ENCODE peak calls at places on chromosomes 7 and 10, in six cellular contexts. L is activated T-cell treated with anti-CD3 and anti-CD28 coated beads, Interleukin-2, amount 50 U/mL, for 1 hour; H is NB4; F is GM13976; X is left lobe of liver; S is cardiac muscle cell. M is an unnamed sample.

GRCh38 chr7:130880668-130881067 is 146.7 kb upstream of the KLF14 start:
- DNase-seq in L (no peak), H (peak; percentile 50), F (no peak), X (no peak), S (no peak), M (no peak)

GRCh38 chr7:112887-113286 is 79.5 kb upstream of the FAM20C start:
- DNase-seq in L (no peak), H (peak; percentile 79), F (no peak), X (no peak), S (no peak), M (no peak)

GRCh38 chr7:140176271-140176701 is 497 bp downstream of the KDM7A start:
- DNase-seq in L (no peak), H (peak; percentile 47), F (peak; percentile 40), X (peak; percentile 53), S (peak; percentile 45), M (peak; percentile 20)

GRCh38 chr10:35834916-35835499 is 192.9 kb upstream of the FZD8 start:
- DNase-seq in L (no peak), H (no peak), F (no peak), X (no peak), S (no peak), M (no peak)

GRCh38 chr10:61313460-61313859 is 139.7 kb downstream of the TMEM26 start:
- DNase-seq in L (no peak), H (no peak), F (no peak), X (no peak), S (no peak), M (no peak)

GRCh38 chr10:132187421-132188138 is 832 bp downstream of the DPYSL4 start:
- DNase-seq in L (no peak), H (no peak), F (no peak), X (no peak), S (peak; percentile 35), M (no peak)

GRCh38 chr7:139321071-139321745 is 19.9 kb upstream of the FMC1 start:
- DNase-seq in L (no peak), H (peak; percentile 49), F (peak; percentile 27), X (peak; percentile 37), S (peak; percentile 32), M (no peak)

GRCh38 chr7:13016633-13017324 is 329.3 kb downstream of the ARL4A start:
- DNase-seq in L (no peak), H (no peak), F (no peak), X (no peak), S (no peak), M (no peak)

GRCh38 chr10:50876409-50876808 is 9.0 kb downstream of the A1CF start:
- DNase-seq in L (no peak), H (no peak), F (no peak), X (no peak), S (no peak), M (no peak)

GRCh38 chr10:125194814-125195213 is 34.5 kb upstream of the CTBP2 start:
- DNase-seq in L (no peak), H (no peak), F (no peak), X (no peak), S (no peak), M (no peak)

GRCh38 chr7:32533313-32534024 is 38.2 kb downstream of the AVL9 start:
- DNase-seq in L (no peak), H (peak; percentile 43), F (no peak), X (no peak), S (no peak), M (no peak)

GRCh38 chr7:867001-867405 is 9.4 kb upstream of the GET4 start:
- DNase-seq in L (no peak), H (no peak), F (no peak), X (peak; percentile 97), S (no peak), M (no peak)

GRCh38 chr7:103499976-103500375 is 54.0 kb upstream of the SLC26A5 start:
- DNase-seq in L (no peak), H (no peak), F (no peak), X (no peak), S (no peak), M (no peak)

GRCh38 chr7:8190121-8190895 is 71.7 kb downstream of the ICA1 start:
- DNase-seq in L (peak; percentile 35), H (peak; percentile 69), F (peak; percentile 68), X (peak; percentile 62), S (peak; percentile 68), M (peak; percentile 54)

GRCh38 chr7:36011588-36011965 is 141.5 kb upstream of the EEPD1 start:
- DNase-seq in L (no peak), H (no peak), F (no peak), X (no peak), S (no peak), M (no peak)

GRCh38 chr7:26356929-26357792 is 65.5 kb downstream of the SNX10 start:
- DNase-seq in L (no peak), H (no peak), F (no peak), X (no peak), S (peak; percentile 12), M (no peak)

M was measured in neuronal stem cell.